ENCODE peak calls at places on chromosomes 3 and 15, in seven cellular contexts. X is suprapubic skin, Q is AG04449, Z is spleen, L is brain microvascular endothelial cell, F is GM23338, Y is B cell. U is an unnamed sample.
A peak's percentile ranks its signal among the peaks of the same experiment; 100 is the strongest.

GRCh38 chr3:65836047-65836446 is 202.7 kb downstream of the MAGI1 start:
- DNase-seq in X (no peak), Q (no peak), Z (no peak), L (no peak), F (no peak), Y (no peak), U (peak; percentile 37)

GRCh38 chr3:57783186-57784088 is 27.3 kb downstream of the SLMAP start:
- DNase-seq in X (no peak), Q (no peak), Z (no peak), L (no peak), F (no peak), Y (no peak), U (no peak)

GRCh38 chr15:81073796-81074195 is 60.3 kb upstream of the CFAP161 start:
- DNase-seq in X (no peak), Q (no peak), Z (no peak), L (no peak), F (no peak), Y (no peak), U (no peak)

GRCh38 chr3:31530039-31530983 is 2.4 kb upstream of the STT3B start:
- DNase-seq in X (no peak), Q (no peak), Z (no peak), L (no peak), F (no peak), Y (no peak), U (no peak)

GRCh38 chr15:56934269-56934668 is 15.8 kb downstream of the TCF12 start:
- DNase-seq in X (no peak), Q (no peak), Z (no peak), L (peak; percentile 26), F (no peak), Y (no peak), U (no peak)

GRCh38 chr3:169028716-169029115 is 634.8 kb downstream of the MECOM start:
- DNase-seq in X (no peak), Q (no peak), Z (no peak), L (no peak), F (no peak), Y (no peak), U (no peak)

GRCh38 chr3:189270248-189270832 is 98.6 kb downstream of the TPRG1 start:
- DNase-seq in X (no peak), Q (peak; percentile 74), Z (no peak), L (peak; percentile 80), F (peak; percentile 73), Y (no peak), U (peak; percentile 81)

GRCh38 chr3:49940667-49941249 is 808 bp downstream of the RBM6 start:
- DNase-seq in X (no peak), Q (no peak), Z (no peak), L (no peak), F (no peak), Y (no peak), U (no peak)

GRCh38 chr3:71185733-71186455 is 397.6 kb downstream of the FOXP1 start:
- DNase-seq in X (no peak), Q (no peak), Z (no peak), L (peak; percentile 91), F (no peak), Y (no peak), U (peak; percentile 43)

GRCh38 chr15:35565901-35566300 is 19.9 kb upstream of the DPH6 start:
- DNase-seq in X (no peak), Q (no peak), Z (no peak), L (no peak), F (no peak), Y (no peak), U (no peak)

GRCh38 chr15:49901867-49902775 is 216.9 kb downstream of the ATP8B4 start:
- DNase-seq in X (no peak), Q (no peak), Z (no peak), L (peak; percentile 34), F (no peak), Y (no peak), U (peak; percentile 50)

GRCh38 chr3:171851685-171852084 is 8.5 kb downstream of the TMEM212 start:
- DNase-seq in X (no peak), Q (no peak), Z (no peak), L (no peak), F (no peak), Y (no peak), U (no peak)

GRCh38 chr3:156036258-156037053 is 83.9 kb upstream of the KCNAB1 start:
- DNase-seq in X (no peak), Q (no peak), Z (no peak), L (no peak), F (no peak), Y (no peak), U (no peak)

GRCh38 chr3:188319569-188319968 is 165.6 kb downstream of the LPP start:
- DNase-seq in X (no peak), Q (no peak), Z (no peak), L (no peak), F (no peak), Y (no peak), U (peak; percentile 67)

GRCh38 chr3:38575279-38575843 is 74.1 kb downstream of the SCN5A start:
- DNase-seq in X (no peak), Q (no peak), Z (peak; percentile 44), L (no peak), F (no peak), Y (no peak), U (no peak)

DNA sequence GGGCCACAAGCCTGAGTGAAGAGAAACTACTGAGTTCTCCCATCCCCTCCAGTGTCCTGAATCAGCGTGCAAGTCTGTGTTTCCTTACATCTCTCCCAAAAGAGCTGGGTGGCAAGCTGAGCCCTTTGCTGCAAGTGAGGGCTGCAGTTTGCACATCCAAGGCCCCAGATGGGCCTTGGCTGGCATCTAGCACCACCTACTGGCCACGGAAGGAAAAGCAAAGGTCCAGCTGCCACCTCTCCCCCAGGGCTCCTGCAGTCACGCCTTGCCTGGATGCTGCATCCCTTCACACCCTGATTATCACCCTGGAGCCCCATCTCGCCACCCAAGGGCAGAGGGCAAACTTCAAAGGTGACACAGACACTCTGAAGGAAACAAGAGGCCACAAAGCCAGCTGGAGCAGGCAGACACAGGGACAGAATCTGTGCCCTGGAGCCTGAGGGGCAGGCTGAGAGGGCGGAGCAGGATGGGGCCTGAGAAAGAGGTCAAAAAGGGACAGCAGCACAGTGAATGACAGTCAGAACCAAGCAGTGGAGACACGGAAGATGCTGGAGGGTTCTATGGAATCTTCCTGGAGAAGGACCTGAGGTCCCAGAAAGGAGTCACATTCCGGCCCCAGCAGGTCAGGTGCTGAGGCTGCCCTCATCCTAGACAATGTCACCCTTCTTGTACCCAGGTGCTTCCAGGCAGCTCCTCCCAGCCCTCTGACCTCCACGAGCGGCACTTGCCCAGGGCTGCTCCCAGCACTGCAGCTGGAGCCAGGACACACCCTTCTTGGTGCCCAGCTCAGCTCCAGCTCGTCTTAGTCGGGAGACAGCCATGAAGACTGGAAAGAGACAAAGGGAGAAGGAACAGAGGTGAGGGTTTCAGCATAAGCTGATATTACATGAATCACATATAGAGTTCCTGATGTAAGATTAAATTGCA is 18.3 kb upstream of the NTRK3 start:
- DNase-seq in X (no peak), Q (no peak), Z (peak; percentile 79), L (peak; percentile 44), F (peak; percentile 80), Y (peak; percentile 70), U (peak; percentile 45)
- TF ChIP-seq CTCF in X (peak; percentile 81), Q (peak; percentile 91), Z (peak; percentile 82), L (peak; percentile 93), F (peak; percentile 98), Y (peak; percentile 78), U (peak; percentile 90)

GRCh38 chr3:47605646-47606045 is 27.0 kb upstream of the CSPG5 start:
- DNase-seq in X (no peak), Q (no peak), Z (no peak), L (peak; percentile 89), F (no peak), Y (no peak), U (peak; percentile 14)

GRCh38 chr3:47604145-47604544 is 25.5 kb upstream of the CSPG5 start:
- DNase-seq in X (no peak), Q (no peak), Z (no peak), L (no peak), F (no peak), Y (no peak), U (no peak)

GRCh38 chr3:47607335-47607734 is 28.7 kb upstream of the CSPG5 start:
- DNase-seq in X (no peak), Q (no peak), Z (no peak), L (no peak), F (no peak), Y (no peak), U (no peak)

GRCh38 chr3:47603332-47603731 is 24.7 kb upstream of the CSPG5 start:
- DNase-seq in X (no peak), Q (no peak), Z (no peak), L (no peak), F (no peak), Y (no peak), U (no peak)

DNA sequence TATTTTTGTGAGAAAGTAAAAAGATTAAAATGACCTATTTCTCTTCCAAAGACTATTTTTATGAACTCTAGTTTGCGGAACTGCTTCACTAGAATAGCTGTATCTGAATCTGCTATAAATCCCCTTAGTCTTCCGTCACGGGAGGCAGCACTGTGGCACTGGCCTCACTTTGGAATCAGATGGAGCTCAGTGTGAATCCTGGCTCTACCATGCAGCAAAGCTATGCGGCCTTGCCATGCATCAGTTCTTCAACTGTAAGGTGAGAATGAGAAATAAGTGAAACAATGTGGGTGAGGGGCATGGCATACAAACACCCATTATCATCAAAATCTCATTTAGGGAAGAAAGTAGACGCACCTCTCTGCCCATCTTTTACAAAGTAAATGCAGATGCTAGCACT is 27.5 kb upstream of the CSPG5 start:
- DNase-seq in X (no peak), Q (no peak), Z (no peak), L (no peak), F (no peak), Y (no peak), U (no peak)
- TF ChIP-seq CTCF in X (no peak), Q (no peak), Z (no peak), L (no peak), F (no peak), Y (no peak), U (no peak)

GRCh38 chr15:84822774-84823579 is 5.8 kb downstream of the ALPK3 start:
- DNase-seq in X (peak; percentile 50), Q (no peak), Z (peak; percentile 34), L (no peak), F (no peak), Y (no peak), U (no peak)
- TF ChIP-seq CTCF in X (no peak), Q (no peak), Z (no peak), L (no peak), F (no peak), Y (no peak), U (no peak)

GRCh38 chr3:8338424-8338823 is 163.2 kb upstream of the LMCD1 start:
- DNase-seq in X (no peak), Q (no peak), Z (no peak), L (no peak), F (peak; percentile 42), Y (no peak), U (no peak)

GRCh38 chr3:8341853-8342252 is 159.8 kb upstream of the LMCD1 start:
- DNase-seq in X (no peak), Q (no peak), Z (no peak), L (no peak), F (no peak), Y (no peak), U (no peak)

GRCh38 chr3:8336456-8336855 is 165.2 kb upstream of the LMCD1 start:
- DNase-seq in X (no peak), Q (no peak), Z (no peak), L (no peak), F (peak; percentile 67), Y (no peak), U (no peak)
- TF ChIP-seq CTCF in X (no peak), Q (peak; percentile 11), Z (no peak), L (peak; percentile 61), F (peak; percentile 83), Y (peak; percentile 17), U (peak; percentile 56)

GRCh38 chr3:193262707-193263106 is 21.7 kb downstream of the PLAAT1 start:
- DNase-seq in X (no peak), Q (no peak), Z (no peak), L (no peak), F (peak; percentile 10), Y (no peak), U (no peak)
- TF ChIP-seq CTCF in X (no peak), Q (no peak), Z (no peak), L (no peak), F (no peak), Y (no peak), U (no peak)